ENCODE peak calls at places on chromosomes 4 and X, in four cellular contexts. S is stimulated activated naive CD4-positive, alpha-beta T cell; R is H54; G is amniotic stem cell. D is an unnamed sample.

GRCh38 chrX:11423362-11423818 is 130.2 kb downstream of the AMELX start:
- DNase-seq in S (no peak), R (peak; percentile 1), G (no peak), D (no peak)

GRCh38 chr4:37685211-37685725 is 908 bp downstream of the RELL1 start:
- DNase-seq in S (peak; percentile 86), R (no peak), G (no peak), D (peak; percentile 26)

GRCh38 chrX:121052122-121052521 is 4.7 kb downstream of the GLUD2 start:
- DNase-seq in S (no peak), R (peak; percentile 15), G (no peak), D (no peak)

GRCh38 chr4:71004281-71004851 is 10.9 kb downstream of the DCK start:
- DNase-seq in S (peak; percentile 52), R (no peak), G (no peak), D (peak; percentile 52)

GRCh38 chrX:6777211-6778002 is 242.5 kb upstream of the VCX3A start:
- DNase-seq in S (no peak), R (no peak), G (no peak), D (no peak)

GRCh38 chrX:105822138-105823091 is at the start of gene NRK:
- DNase-seq in S (no peak), R (no peak), G (no peak), D (no peak)

GRCh38 chrX:9919632-9920172 is 47.5 kb upstream of the CLDN34 start:
- DNase-seq in S (no peak), R (no peak), G (no peak), D (no peak)

GRCh38 chr4:76723373-76723772 is 174.6 kb downstream of the SOWAHB start:
- DNase-seq in S (no peak), R (no peak), G (no peak), D (no peak)

GRCh38 chr4:2259036-2259540 is 2.8 kb downstream of the MXD4 start:
- DNase-seq in S (no peak), R (no peak), G (no peak), D (no peak)

GRCh38 chr4:87805971-87806370 is 6.6 kb downstream of the IBSP start:
- DNase-seq in S (no peak), R (no peak), G (no peak), D (no peak)

GRCh38 chr4:88511236-88511635 is 12.3 kb downstream of the PYURF start:
- DNase-seq in S (no peak), R (no peak), G (no peak), D (no peak)

GRCh38 chr4:75841641-75842520 is 60.4 kb downstream of the PPEF2 start:
- DNase-seq in S (no peak), R (no peak), G (no peak), D (no peak)